ENCODE peak calls at places on chromosomes 16 and 17, in four cellular contexts. V is IMR-90, O is neuronal stem cell, S is keratinocyte. C is an unnamed sample.

GRCh38 chr17:79544142-79544914 is 66.5 kb downstream of the RBFOX3 start:
- DNase-seq in V (no peak), S (no peak), O (no peak), C (no peak)

GRCh38 chr16:88994704-88995103 is 17.7 kb upstream of the CBFA2T3 start:
- DNase-seq in S (no peak), O (no peak), V (no peak), C (no peak)

GRCh38 chr16:10981697-10982216 is 37.4 kb downstream of the CLEC16A start:
- DNase-seq in S (no peak), O (no peak), V (no peak), C (no peak)

GRCh38 chr16:66193543-66194229 is 172.8 kb upstream of the CDH5 start:
- DNase-seq in S (no peak), V (no peak), O (no peak), C (no peak)

GRCh38 chr17:8887834-8888703 is 20.6 kb upstream of the PIK3R6 start:
- DNase-seq in O (peak; percentile 52), V (no peak), S (no peak), C (no peak)

GRCh38 chr16:70706948-70707465 is 21.2 kb upstream of the MTSS2 start:
- DNase-seq in S (peak; percentile 92), O (no peak), V (peak; percentile 91), C (peak; percentile 91)

GRCh38 chr17:72516772-72517399 is 396.1 kb downstream of the SOX9 start:
- DNase-seq in V (no peak), S (no peak), O (no peak), C (no peak)

GRCh38 chr16:10729649-10730048 is 14.0 kb upstream of the NUBP1 start:
- DNase-seq in S (peak; percentile 25), O (no peak), V (peak; percentile 38), C (peak; percentile 87)

GRCh38 chr17:81665205-81666091 is 957 bp downstream of the OXLD1 start:
- DNase-seq in V (peak; percentile 6), S (no peak), O (no peak), C (no peak)

GRCh38 chr16:57866529-57866918 is 64.2 kb upstream of the KIFC3 start:
- DNase-seq in O (no peak), S (peak; percentile 28), V (no peak), C (no peak)

GRCh38 chr17:50213026-50214015 is 11.9 kb upstream of the COL1A1 start:
- DNase-seq in S (no peak), O (no peak), V (peak; percentile 51), C (no peak)

GRCh38 chr16:58732545-58733247 is 1.4 kb downstream of the GOT2 start:
- DNase-seq in S (no peak), V (peak; percentile 42), O (no peak), C (no peak)

DNA sequence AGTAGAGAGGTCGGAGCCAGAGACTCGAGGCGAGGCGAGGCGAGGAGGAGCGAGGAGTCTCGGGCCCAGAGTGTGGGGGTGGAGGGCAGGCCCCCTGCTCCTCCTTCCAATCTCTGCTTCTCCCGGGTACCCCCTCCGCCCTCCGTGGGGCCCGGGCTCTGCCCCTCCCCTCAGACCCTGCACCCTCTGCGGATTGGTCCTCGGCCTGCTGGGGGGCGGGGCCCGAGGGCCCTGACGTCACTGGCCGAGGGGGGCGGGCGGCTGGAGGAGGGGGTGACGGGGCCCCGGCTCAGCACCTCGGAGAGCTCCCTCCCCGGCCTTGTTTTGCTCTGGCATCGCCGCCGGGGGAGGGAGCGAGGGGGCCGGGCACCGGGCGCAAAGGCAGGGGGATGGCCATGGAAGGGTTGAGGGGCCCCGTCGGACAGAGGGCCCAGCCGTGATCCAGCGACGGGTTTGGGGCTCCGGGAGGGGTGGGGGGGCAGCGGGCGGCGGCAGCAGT is at the start of gene RUNDC3A:
- DNase-seq in S (no peak), V (peak; percentile 69), O (peak; percentile 96), C (peak; percentile 44)
- H2AFZ ChIP-seq in S (peak within 1 kb of the TSS; percentile 30), V (peak within 1 kb of the TSS; percentile 86), O (peak within 1 kb of the TSS; percentile 88), C (no peak within 1 kb of the TSS)

DNA sequence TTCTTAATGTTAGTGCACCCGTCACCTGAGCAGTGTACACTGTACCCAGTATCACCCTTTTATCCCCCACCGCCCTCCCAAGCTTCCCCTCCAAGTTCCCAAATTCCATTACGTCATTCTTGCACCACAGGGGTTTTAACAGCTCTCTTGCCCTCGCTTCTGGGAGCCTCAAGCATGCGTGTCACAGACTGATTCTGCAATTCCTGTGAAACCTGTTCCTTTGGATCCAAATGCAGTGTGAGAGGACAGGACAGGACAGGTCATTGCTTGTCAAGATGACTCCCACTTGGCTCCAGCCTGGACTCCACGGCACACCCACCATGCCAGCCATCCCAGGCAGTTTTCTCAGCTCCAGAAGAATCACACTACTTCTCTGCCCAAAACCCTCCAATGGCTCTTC is 44.1 kb downstream of the CYB5D2 start:
- DNase-seq in S (peak; percentile 90), V (no peak), O (no peak), C (no peak)
- H3K27ac ChIP-seq in S (peak overlapping the region; percentile 85), V (no peak overlapping the region), O (no peak overlapping the region), C (no peak overlapping the region)

GRCh38 chr17:69574257-69575197 is 160.0 kb downstream of the MAP2K6 start:
- DNase-seq in O (no peak), S (no peak), V (peak; percentile 77), C (no peak)
- H2AFZ ChIP-seq in O (peak overlapping the region; percentile 65), S (no peak overlapping the region), V (peak overlapping the region; percentile 17), C (no peak overlapping the region)

GRCh38 chr16:2894231-2894630 is 11.2 kb downstream of the FLYWCH2 start:
- DNase-seq in S (no peak), O (no peak), V (no peak), C (no peak)
- H3K27ac ChIP-seq in S (no peak overlapping the region), O (no peak overlapping the region), V (no peak overlapping the region), C (no peak overlapping the region)

DNA sequence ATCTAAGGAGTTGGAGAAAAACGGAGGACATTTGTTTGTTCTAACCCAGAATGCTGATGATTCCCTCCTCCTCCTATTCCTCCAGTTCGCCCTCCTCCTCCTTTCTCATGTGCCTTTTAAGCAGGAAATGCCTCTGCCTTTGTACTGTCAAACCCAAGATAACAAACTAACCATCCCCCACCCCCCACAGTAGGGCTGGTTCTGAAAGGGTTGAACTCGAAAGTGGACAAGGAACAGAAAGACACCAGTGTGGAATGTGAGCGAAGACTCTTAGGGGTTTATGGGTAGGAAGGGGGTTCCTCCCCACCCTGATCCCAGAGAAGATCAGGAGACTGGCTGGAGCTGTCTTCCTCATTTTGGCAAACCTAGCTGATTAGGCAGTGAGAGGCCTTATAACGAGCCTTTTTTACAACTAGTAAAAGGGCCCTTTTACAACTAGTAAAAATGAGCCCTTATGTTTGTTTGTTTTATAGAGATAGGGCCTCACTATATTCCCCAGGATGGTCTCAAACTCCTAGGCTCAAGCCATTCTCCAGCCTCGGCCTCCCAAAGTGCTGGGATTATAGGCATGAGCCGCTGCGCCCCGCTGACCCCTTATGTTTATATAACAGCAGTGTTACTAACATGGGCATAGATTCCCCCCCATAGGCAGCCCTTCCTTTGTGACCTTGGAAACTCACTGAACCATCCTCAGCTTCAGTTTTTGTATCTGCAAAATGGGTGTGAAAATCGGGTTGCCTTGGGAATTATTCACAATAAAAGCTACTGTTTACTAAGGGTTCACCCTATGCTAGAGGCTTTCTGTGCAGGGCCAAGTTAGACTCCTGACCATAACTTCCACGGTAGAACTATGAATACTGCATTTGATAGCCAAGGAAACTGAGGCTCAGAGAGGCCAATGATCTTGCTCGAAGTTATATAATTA is 1.1 kb downstream of the CHD9 start:
- DNase-seq in O (peak; percentile 39), S (no peak), V (peak; percentile 72), C (no peak)
- H2AFZ ChIP-seq in O (peak overlapping the region; percentile 93), S (peak overlapping the region; percentile 78), V (peak overlapping the region; percentile 96), C (peak overlapping the region; percentile 99)

GRCh38 chr17:60613325-60613724 is 13.3 kb downstream of the PPM1D start:
- DNase-seq in O (no peak), V (no peak), S (no peak), C (no peak)
- H3K27ac ChIP-seq in O (no peak overlapping the region), V (no peak overlapping the region), S (no peak overlapping the region), C (no peak overlapping the region)

C was measured in PC-9.